ENCODE peak calls at places on chromosome 5, in six cellular contexts. M, Y, L, H, V and X are unnamed samples.

GRCh38 chr5:112742424-112742823 is 4.7 kb downstream of the APC start:
- DNase-seq in L (no peak), H (no peak), Y (no peak), M (peak), V (no peak), X (no peak)

GRCh38 chr5:140000332-140000731 is 42.8 kb downstream of the NRG2 start:
- DNase-seq in M (no peak), Y (no peak), V (no peak), H (no peak), L (peak), X (no peak)

GRCh38 chr5:65191554-65192126 is 290.1 kb downstream of the ADAMTS6 start:
- DNase-seq in Y (no peak), M (peak), L (no peak), V (no peak), H (no peak), X (no peak)

GRCh38 chr5:177312649-177313181 is 1.0 kb upstream of the MXD3 start:
- DNase-seq in H (peak), L (no peak), Y (no peak), V (no peak), M (no peak), X (no peak)

GRCh38 chr5:157548513-157549282 is 26.9 kb downstream of the ADAM19 start:
- DNase-seq in L (no peak), H (no peak), V (no peak), M (peak), Y (peak), X (no peak)

GRCh38 chr5:106262395-106262794 is 1408.3 kb downstream of the EFNA5 start:
- DNase-seq in L (no peak), M (no peak), Y (no peak), V (no peak), H (no peak), X (no peak)

GRCh38 chr5:52989781-52990530 is 804 bp downstream of the ITGA2 start:
- DNase-seq in H (peak), L (peak), Y (no peak), M (peak), V (no peak), X (no peak)

GRCh38 chr5:145554399-145554798 is 280.7 kb downstream of the PRELID2 start:
- DNase-seq in H (no peak), L (no peak), M (peak), Y (peak), V (no peak), X (no peak)

GRCh38 chr5:134784946-134785620 is 26.5 kb downstream of the DDX46 start:
- DNase-seq in H (no peak), M (peak), L (no peak), V (no peak), Y (no peak), X (no peak)

GRCh38 chr5:40680741-40681350 is 1.1 kb downstream of the PTGER4 start:
- DNase-seq in Y (peak), H (no peak), L (no peak), V (peak), M (no peak), X (no peak)

GRCh38 chr5:90981177-90981576 is 401.9 kb downstream of the ARRDC3 start:
- DNase-seq in L (no peak), H (no peak), Y (no peak), M (no peak), V (no peak), X (no peak)

GRCh38 chr5:178068293-178068692 is 45.0 kb upstream of the N4BP3 start:
- DNase-seq in H (no peak), V (no peak), Y (no peak), L (no peak), M (no peak), X (no peak)